ENCODE peak calls at places on chromosome 3, in six cellular contexts. E is MM.1S, A is OCI-LY7, M is hepatocyte, Z is SK-N-SH, X is PC-9. W is an unnamed sample.

GRCh38 chr3:46656778-46657556 is 36.5 kb downstream of the ALS2CL start:
- DNase-seq in E (no peak), A (no peak), M (no peak), Z (no peak), X (no peak), W (no peak)

GRCh38 chr3:139430467-139430866 is 41.0 kb upstream of the COPB2 start:
- DNase-seq in E (no peak), A (no peak), M (no peak), Z (no peak), X (no peak), W (no peak)

GRCh38 chr3:53728606-53729005 is 117.6 kb downstream of the CHDH start:
- DNase-seq in E (no peak), A (no peak), M (no peak), Z (no peak), X (no peak), W (no peak)

GRCh38 chr3:38649500-38650247 is at the start of gene SCN5A:
- DNase-seq in E (peak; percentile 65), A (no peak), M (peak; percentile 78), Z (peak; percentile 94), X (no peak), W (peak; percentile 73)

GRCh38 chr3:5138214-5138981 is 16.3 kb downstream of the ARL8B start:
- DNase-seq in E (no peak), A (no peak), M (peak; percentile 13), Z (no peak), X (no peak), W (no peak)

GRCh38 chr3:41630708-41631107 is 331.2 kb downstream of the ULK4 start:
- DNase-seq in E (no peak), A (no peak), M (no peak), Z (no peak), X (no peak), W (no peak)

GRCh38 chr3:134300520-134300919 is 49.9 kb upstream of the RYK start:
- DNase-seq in E (no peak), A (no peak), M (no peak), Z (peak; percentile 48), X (no peak), W (peak; percentile 44)

GRCh38 chr3:162337630-162338029 is 841.0 kb downstream of the OTOL1 start:
- DNase-seq in E (no peak), A (no peak), M (no peak), Z (no peak), X (no peak), W (no peak)

GRCh38 chr3:141100112-141100511 is 49.0 kb downstream of the SPSB4 start:
- DNase-seq in E (no peak), A (no peak), M (no peak), Z (no peak), X (no peak), W (no peak)

GRCh38 chr3:193773266-193774183 is 180.5 kb downstream of the OPA1 start:
- DNase-seq in E (no peak), A (no peak), M (no peak), Z (no peak), X (no peak), W (no peak)

GRCh38 chr3:185250247-185250646 is 3.6 kb downstream of the EHHADH start:
- DNase-seq in E (no peak), A (no peak), M (no peak), Z (no peak), X (no peak), W (no peak)

GRCh38 chr3:188052229-188052965 is 101.6 kb upstream of the LPP start:
- DNase-seq in E (no peak), A (no peak), M (peak; percentile 72), Z (no peak), X (no peak), W (peak; percentile 76)

GRCh38 chr3:150825916-150826377 is 63.0 kb upstream of the SIAH2 start:
- DNase-seq in E (no peak), A (no peak), M (no peak), Z (peak; percentile 8), X (no peak), W (no peak)

GRCh38 chr3:14507757-14508504 is 32.2 kb downstream of the GRIP2 start:
- DNase-seq in E (no peak), A (no peak), M (no peak), Z (no peak), X (no peak), W (no peak)

GRCh38 chr3:58183221-58183620 is 27.6 kb downstream of the DNASE1L3 start:
- DNase-seq in E (no peak), A (no peak), M (no peak), Z (no peak), X (no peak), W (no peak)

GRCh38 chr3:19526071-19526470 is 377.8 kb downstream of the KCNH8 start:
- DNase-seq in E (no peak), A (no peak), M (no peak), Z (no peak), X (no peak), W (no peak)

GRCh38 chr3:36957862-36958686 is 13.2 kb upstream of the TRANK1 start:
- DNase-seq in E (no peak), A (no peak), M (peak; percentile 52), Z (no peak), X (no peak), W (no peak)

GRCh38 chr3:40086890-40087884 is 222.3 kb upstream of the EIF1B start:
- DNase-seq in E (no peak), A (no peak), M (peak; percentile 56), Z (no peak), X (no peak), W (no peak)

GRCh38 chr3:23685484-23686258 is 120.1 kb upstream of the UBE2E1 start:
- DNase-seq in E (no peak), A (no peak), M (peak; percentile 83), Z (peak; percentile 65), X (peak; percentile 91), W (peak; percentile 17)

GRCh38 chr3:122794779-122795673 is at the start of gene SLC49A4:
- DNase-seq in E (peak; percentile 86), A (peak; percentile 82), M (peak; percentile 92), Z (peak; percentile 97), X (peak; percentile 93), W (peak; percentile 89)

GRCh38 chr3:61896251-61896650 is 334.9 kb downstream of the PTPRG start:
- DNase-seq in E (no peak), A (no peak), M (no peak), Z (no peak), X (no peak), W (no peak)

GRCh38 chr3:43533009-43533408 is 88.8 kb downstream of the ANO10 start:
- DNase-seq in E (no peak), A (no peak), M (no peak), Z (no peak), X (no peak), W (no peak)

GRCh38 chr3:43528498-43529099 is 93.2 kb downstream of the ANO10 start:
- DNase-seq in E (no peak), A (no peak), M (no peak), Z (no peak), X (no peak), W (no peak)

GRCh38 chr3:43534676-43535075 is 87.1 kb downstream of the ANO10 start:
- DNase-seq in E (no peak), A (no peak), M (no peak), Z (no peak), X (no peak), W (no peak)

GRCh38 chr3:43526956-43527355 is 94.9 kb downstream of the ANO10 start:
- DNase-seq in E (no peak), A (no peak), M (no peak), Z (no peak), X (no peak), W (no peak)

GRCh38 chr3:43531835-43532234 is 90.0 kb downstream of the ANO10 start:
- DNase-seq in E (no peak), A (no peak), M (no peak), Z (no peak), X (no peak), W (no peak)
- H3K9me2 ChIP-seq in E (no peaks in the 10 kb centered on the region), A (no peaks in the 10 kb centered on the region), M (no peaks in the 10 kb centered on the region), Z (no peaks in the 10 kb centered on the region), X (no peaks in the 10 kb centered on the region), W (no peaks in the 10 kb centered on the region)

GRCh38 chr3:128613083-128613829 is 37.4 kb downstream of the RPN1 start:
- DNase-seq in E (no peak), A (no peak), M (no peak), Z (no peak), X (no peak), W (no peak)

GRCh38 chr3:128605091-128606046 is 45.2 kb downstream of the RPN1 start:
- DNase-seq in E (no peak), A (no peak), M (no peak), Z (no peak), X (no peak), W (no peak)

GRCh38 chr3:128607710-128608048 is 42.9 kb downstream of the RPN1 start:
- DNase-seq in E (no peak), A (no peak), M (no peak), Z (no peak), X (no peak), W (no peak)

GRCh38 chr3:128610671-128611070 is 39.9 kb downstream of the RPN1 start:
- DNase-seq in E (no peak), A (no peak), M (no peak), Z (no peak), X (no peak), W (no peak)

DNA sequence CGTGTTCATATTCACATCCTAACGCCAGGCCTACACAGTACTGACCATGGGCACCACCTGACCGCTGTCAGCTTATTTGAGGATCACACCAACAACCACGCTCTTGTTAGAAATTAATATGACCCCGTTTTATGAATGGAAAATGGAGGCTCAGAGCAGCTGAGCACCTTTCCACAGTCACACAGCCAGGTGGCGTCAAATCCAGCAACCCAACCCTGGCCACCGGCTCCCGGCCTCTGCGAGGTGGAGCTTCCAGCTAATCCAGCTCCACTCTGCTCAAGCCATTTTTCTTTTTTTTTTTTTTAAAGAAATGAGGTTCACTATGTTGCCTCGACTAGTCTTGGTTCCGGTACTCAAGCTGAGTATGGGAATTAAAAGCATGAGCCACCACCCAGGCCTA is 41.3 kb downstream of the RPN1 start:
- DNase-seq in E (no peak), A (no peak), M (no peak), Z (no peak), X (no peak), W (no peak)
- H3K9me2 ChIP-seq in E (no peaks in the 10 kb centered on the region), A (no peaks in the 10 kb centered on the region), M (no peaks in the 10 kb centered on the region), Z (no peaks in the 10 kb centered on the region), X (no peaks in the 10 kb centered on the region), W (no peaks in the 10 kb centered on the region)

DNA sequence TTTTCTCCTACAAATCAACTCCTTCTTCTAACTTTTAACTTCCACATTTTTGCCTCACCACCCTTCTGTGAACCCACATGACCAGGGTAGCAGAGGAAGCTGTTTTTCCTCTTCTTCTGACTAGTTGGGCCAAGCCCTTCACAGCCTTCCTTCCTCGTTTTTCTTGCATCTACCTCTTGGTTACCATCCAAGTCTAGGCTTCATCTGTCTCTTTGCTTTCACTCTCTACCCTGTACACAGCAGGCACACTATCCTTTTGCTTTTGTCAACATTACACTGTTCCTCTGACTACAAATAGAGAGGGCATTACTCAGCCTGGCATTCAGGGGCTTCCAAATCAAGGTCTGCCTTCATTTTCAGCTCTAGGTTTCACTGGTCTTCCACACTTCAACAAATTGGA is 22.0 kb downstream of the SLC9A9 start:
- DNase-seq in E (no peak), A (no peak), M (no peak), Z (no peak), X (no peak), W (no peak)
- H3K9me2 ChIP-seq in E (no peaks in the 10 kb centered on the region), A (no peaks in the 10 kb centered on the region), M (no peaks in the 10 kb centered on the region), Z (no peaks in the 10 kb centered on the region), X (no peaks in the 10 kb centered on the region), W (no peaks in the 10 kb centered on the region)

DNA sequence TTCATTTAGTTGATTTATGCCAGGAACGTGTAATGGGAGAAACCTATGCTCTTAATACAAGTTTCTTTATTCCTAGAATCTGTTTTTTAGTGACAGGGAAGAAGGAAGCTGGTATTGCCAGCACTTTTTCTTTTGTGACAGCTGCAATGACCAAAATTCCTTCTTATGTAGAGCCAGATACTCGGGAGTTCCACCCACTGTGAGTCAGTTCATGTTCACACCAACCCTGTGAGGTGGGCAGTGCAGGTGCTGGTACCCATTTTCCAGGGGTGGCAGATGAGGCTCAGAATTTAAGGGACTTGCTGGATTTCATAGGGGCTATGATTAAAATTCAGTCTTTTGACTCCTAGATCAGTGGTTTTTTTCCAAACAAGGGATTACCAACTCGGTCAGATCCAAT is 34.7 kb downstream of the OXNAD1 start:
- DNase-seq in E (no peak), A (no peak), M (no peak), Z (no peak), X (no peak), W (no peak)
- H3K9me2 ChIP-seq in E (no peaks in the 10 kb centered on the region), A (no peaks in the 10 kb centered on the region), M (no peaks in the 10 kb centered on the region), Z (no peaks in the 10 kb centered on the region), X (no peaks in the 10 kb centered on the region), W (no peaks in the 10 kb centered on the region)